ENCODE peak calls at places on chromosome 17, in ten cellular contexts. One of them, this sample, is unnamed.
A peak's percentile ranks its signal among the peaks of the same experiment; 100 is the strongest.

GRCh38 chr17:48074322-48075054 is 26.3 kb downstream of the NFE2L1 start:
- DNase-seq in amniotic stem cell: peak; percentile 59
- DNase-seq in ureter: peak; percentile 85
- DNase-seq in stimulated activated CD4-positive, alpha-beta T cell treated with anti-CD3 and anti-CD28 coated beads, Interleukin-4, amount 100 ng/mL, for 24 hours: peak; percentile 80
- DNase-seq in left cardiac atrium: peak; percentile 79
- DNase-seq in A549: peak; percentile 72
- DNase-seq in choroid plexus epithelial cell: peak; percentile 88
- DNase-seq in GF-D8: peak; percentile 32
- DNase-seq in AG10803: peak; percentile 82
- DNase-seq in EL: peak; percentile 79
- DNase-seq in this sample: peak; percentile 91

GRCh38 chr17:68642118-68642412 is 40.9 kb upstream of the FAM20A start:
- DNase-seq in left cardiac atrium: no peak
- DNase-seq in GF-D8: no peak
- DNase-seq in ureter: no peak
- DNase-seq in choroid plexus epithelial cell: no peak
- DNase-seq in EL: no peak
- DNase-seq in stimulated activated CD4-positive, alpha-beta T cell treated with anti-CD3 and anti-CD28 coated beads, Interleukin-4, amount 100 ng/mL, for 24 hours: no peak
- DNase-seq in AG10803: no peak
- DNase-seq in amniotic stem cell: no peak
- DNase-seq in A549: no peak
- DNase-seq in this sample: no peak

GRCh38 chr17:31434404-31435050 is 43.1 kb downstream of the RAB11FIP4 start:
- DNase-seq in left cardiac atrium: no peak
- DNase-seq in amniotic stem cell: no peak
- DNase-seq in ureter: no peak
- DNase-seq in stimulated activated CD4-positive, alpha-beta T cell treated with anti-CD3 and anti-CD28 coated beads, Interleukin-4, amount 100 ng/mL, for 24 hours: no peak
- DNase-seq in choroid plexus epithelial cell: no peak
- DNase-seq in GF-D8: no peak
- DNase-seq in AG10803: no peak
- DNase-seq in EL: no peak
- DNase-seq in A549: no peak
- DNase-seq in this sample: no peak

GRCh38 chr17:44970136-44970737 is 2.1 kb upstream of the C1QL1 start:
- DNase-seq in AG10803: peak; percentile 15
- DNase-seq in GF-D8: no peak
- DNase-seq in ureter: no peak
- DNase-seq in EL: peak; percentile 44
- DNase-seq in left cardiac atrium: peak; percentile 49
- DNase-seq in choroid plexus epithelial cell: peak; percentile 38
- DNase-seq in amniotic stem cell: no peak
- DNase-seq in A549: no peak
- DNase-seq in stimulated activated CD4-positive, alpha-beta T cell treated with anti-CD3 and anti-CD28 coated beads, Interleukin-4, amount 100 ng/mL, for 24 hours: no peak
- DNase-seq in this sample: no peak

GRCh38 chr17:82219753-82220709 is 7.4 kb upstream of the CCDC57 start:
- DNase-seq in A549: no peak
- DNase-seq in choroid plexus epithelial cell: no peak
- DNase-seq in amniotic stem cell: no peak
- DNase-seq in left cardiac atrium: no peak
- DNase-seq in stimulated activated CD4-positive, alpha-beta T cell treated with anti-CD3 and anti-CD28 coated beads, Interleukin-4, amount 100 ng/mL, for 24 hours: no peak
- DNase-seq in GF-D8: no peak
- DNase-seq in EL: no peak
- DNase-seq in ureter: no peak
- DNase-seq in AG10803: no peak
- DNase-seq in this sample: no peak

GRCh38 chr17:6427284-6427781 is 7.6 kb downstream of the AIPL1 start:
- DNase-seq in choroid plexus epithelial cell: peak; percentile 65
- DNase-seq in amniotic stem cell: no peak
- DNase-seq in AG10803: peak; percentile 42
- DNase-seq in A549: no peak
- DNase-seq in GF-D8: no peak
- DNase-seq in stimulated activated CD4-positive, alpha-beta T cell treated with anti-CD3 and anti-CD28 coated beads, Interleukin-4, amount 100 ng/mL, for 24 hours: peak; percentile 48
- DNase-seq in EL: peak; percentile 42
- DNase-seq in left cardiac atrium: no peak
- DNase-seq in ureter: no peak
- DNase-seq in this sample: peak; percentile 34

GRCh38 chr17:7484964-7485377 is 805 bp downstream of the POLR2A start:
- DNase-seq in stimulated activated CD4-positive, alpha-beta T cell treated with anti-CD3 and anti-CD28 coated beads, Interleukin-4, amount 100 ng/mL, for 24 hours: no peak
- DNase-seq in GF-D8: no peak
- DNase-seq in AG10803: no peak
- DNase-seq in amniotic stem cell: no peak
- DNase-seq in choroid plexus epithelial cell: no peak
- DNase-seq in ureter: no peak
- DNase-seq in A549: no peak
- DNase-seq in EL: no peak
- DNase-seq in left cardiac atrium: no peak
- DNase-seq in this sample: no peak

GRCh38 chr17:41511130-41511529 is 5.7 kb upstream of the KRT13 start:
- DNase-seq in AG10803: no peak
- DNase-seq in amniotic stem cell: no peak
- DNase-seq in left cardiac atrium: no peak
- DNase-seq in EL: no peak
- DNase-seq in A549: no peak
- DNase-seq in choroid plexus epithelial cell: no peak
- DNase-seq in stimulated activated CD4-positive, alpha-beta T cell treated with anti-CD3 and anti-CD28 coated beads, Interleukin-4, amount 100 ng/mL, for 24 hours: no peak
- DNase-seq in ureter: no peak
- DNase-seq in GF-D8: no peak
- DNase-seq in this sample: no peak

GRCh38 chr17:32330142-32330541 is 11.8 kb downstream of the C17orf75 start:
- DNase-seq in A549: no peak
- DNase-seq in left cardiac atrium: no peak
- DNase-seq in amniotic stem cell: no peak
- DNase-seq in choroid plexus epithelial cell: no peak
- DNase-seq in ureter: no peak
- DNase-seq in GF-D8: no peak
- DNase-seq in EL: no peak
- DNase-seq in AG10803: no peak
- DNase-seq in stimulated activated CD4-positive, alpha-beta T cell treated with anti-CD3 and anti-CD28 coated beads, Interleukin-4, amount 100 ng/mL, for 24 hours: no peak
- DNase-seq in this sample: no peak

GRCh38 chr17:39564201-39564828 is 43.4 kb downstream of the NEUROD2 start:
- DNase-seq in A549: no peak
- DNase-seq in stimulated activated CD4-positive, alpha-beta T cell treated with anti-CD3 and anti-CD28 coated beads, Interleukin-4, amount 100 ng/mL, for 24 hours: no peak
- DNase-seq in ureter: no peak
- DNase-seq in AG10803: no peak
- DNase-seq in choroid plexus epithelial cell: no peak
- DNase-seq in amniotic stem cell: no peak
- DNase-seq in left cardiac atrium: no peak
- DNase-seq in GF-D8: no peak
- DNase-seq in EL: no peak
- DNase-seq in this sample: no peak

GRCh38 chr17:81365601-81366585 is 29.4 kb upstream of the BAHCC1 start:
- DNase-seq in left cardiac atrium: no peak
- DNase-seq in amniotic stem cell: no peak
- DNase-seq in choroid plexus epithelial cell: peak; percentile 77
- DNase-seq in GF-D8: peak; percentile 38
- DNase-seq in ureter: peak; percentile 86
- DNase-seq in AG10803: no peak
- DNase-seq in stimulated activated CD4-positive, alpha-beta T cell treated with anti-CD3 and anti-CD28 coated beads, Interleukin-4, amount 100 ng/mL, for 24 hours: no peak
- DNase-seq in A549: no peak
- DNase-seq in EL: no peak
- DNase-seq in this sample: peak; percentile 84

GRCh38 chr17:45834471-45835396 is 9.9 kb upstream of the SPPL2C start:
- DNase-seq in GF-D8: no peak
- DNase-seq in left cardiac atrium: no peak
- DNase-seq in AG10803: no peak
- DNase-seq in A549: peak; percentile 60
- DNase-seq in choroid plexus epithelial cell: no peak
- DNase-seq in stimulated activated CD4-positive, alpha-beta T cell treated with anti-CD3 and anti-CD28 coated beads, Interleukin-4, amount 100 ng/mL, for 24 hours: no peak
- DNase-seq in EL: peak; percentile 55
- DNase-seq in ureter: no peak
- DNase-seq in amniotic stem cell: no peak
- DNase-seq in this sample: no peak

GRCh38 chr17:1027044-1027443 is 30.1 kb downstream of the TIMM22 start:
- DNase-seq in A549: no peak
- DNase-seq in amniotic stem cell: no peak
- DNase-seq in EL: no peak
- DNase-seq in stimulated activated CD4-positive, alpha-beta T cell treated with anti-CD3 and anti-CD28 coated beads, Interleukin-4, amount 100 ng/mL, for 24 hours: no peak
- DNase-seq in ureter: no peak
- DNase-seq in GF-D8: no peak
- DNase-seq in left cardiac atrium: no peak
- DNase-seq in AG10803: no peak
- DNase-seq in choroid plexus epithelial cell: no peak
- DNase-seq in this sample: no peak

GRCh38 chr17:77385750-77386501 is 245.2 kb downstream of the SEC14L1 start:
- DNase-seq in stimulated activated CD4-positive, alpha-beta T cell treated with anti-CD3 and anti-CD28 coated beads, Interleukin-4, amount 100 ng/mL, for 24 hours: no peak
- DNase-seq in left cardiac atrium: peak; percentile 82
- DNase-seq in A549: no peak
- DNase-seq in GF-D8: no peak
- DNase-seq in choroid plexus epithelial cell: no peak
- DNase-seq in EL: peak; percentile 38
- DNase-seq in ureter: no peak
- DNase-seq in amniotic stem cell: no peak
- DNase-seq in AG10803: no peak
- DNase-seq in this sample: peak; percentile 66